ENCODE peak calls at places on chromosomes 12 and 14, in nine cellular contexts. E is fibroblast of pulmonary artery; A is iPS DF 6.9; X is stimulated activated CD4-positive, alpha-beta T cell treated with anti-CD3 and anti-CD28 coated beads, TNF-alpha, amount 100 ng/mL, for 4 hours; I is non-pigmented ciliary epithelial cell; Z is CD4-positive, CD25-positive, alpha-beta regulatory T cell; Q is COR-L47; B is astrocyte of the spinal cord; R is dermis microvascular lymphatic vessel endothelial cell. J is an unnamed sample.

GRCh38 chr12:49511410-49511809 is 27.4 kb upstream of the KCNH3 start:
- DNase-seq in E (no peak), A (no peak), X (no peak), I (no peak), Z (no peak), Q (no peak), B (no peak), R (no peak), J (no peak)

GRCh38 chr12:114729731-114730130 is 45.8 kb upstream of the TBX3 start:
- DNase-seq in E (peak), A (no peak), X (no peak), I (peak), Z (no peak), Q (no peak), B (peak), R (no peak), J (peak)

GRCh38 chr14:76550534-76550933 is 174.6 kb downstream of the ESRRB start:
- DNase-seq in E (no peak), A (no peak), X (no peak), I (no peak), Z (no peak), Q (no peak), B (no peak), R (no peak), J (no peak)

GRCh38 chr14:65444230-65444629 is 31.7 kb downstream of the FUT8 start:
- DNase-seq in E (no peak), A (no peak), X (no peak), I (no peak), Z (no peak), Q (no peak), B (no peak), R (peak), J (no peak)

GRCh38 chr12:124513297-124513867 is 54.0 kb downstream of the NCOR2 start:
- DNase-seq in E (no peak), A (no peak), X (no peak), I (no peak), Z (no peak), Q (no peak), B (no peak), R (no peak), J (no peak)

GRCh38 chr12:121958521-121959240 is 40.3 kb downstream of the CFAP251 start:
- DNase-seq in E (peak), A (no peak), X (no peak), I (no peak), Z (no peak), Q (peak), B (peak), R (peak), J (no peak)

GRCh38 chr12:27779416-27779815 is 617 bp upstream of the KLHL42 start:
- DNase-seq in E (peak), A (no peak), X (no peak), I (no peak), Z (no peak), Q (no peak), B (peak), R (peak), J (no peak)

GRCh38 chr12:118447181-118447580 is 70.8 kb downstream of the SUDS3 start:
- DNase-seq in E (no peak), A (no peak), X (no peak), I (no peak), Z (no peak), Q (no peak), B (no peak), R (no peak), J (no peak)

GRCh38 chr12:53098354-53098981 is 1.0 kb downstream of the IGFBP6 start:
- DNase-seq in E (peak), A (no peak), X (no peak), I (peak), Z (no peak), Q (no peak), B (peak), R (peak), J (no peak)

GRCh38 chr12:50589650-50590435 is 85.1 kb downstream of the DIP2B start:
- DNase-seq in E (peak), A (no peak), X (no peak), I (peak), Z (no peak), Q (no peak), B (peak), R (peak), J (peak)

GRCh38 chr14:63565448-63565847 is 22.3 kb upstream of the PPP2R5E start:
- DNase-seq in E (no peak), A (no peak), X (no peak), I (no peak), Z (no peak), Q (no peak), B (no peak), R (no peak), J (no peak)

GRCh38 chr12:94140556-94140955 is 7.8 kb upstream of the PLXNC1 start:
- DNase-seq in E (peak), A (no peak), X (peak), I (no peak), Z (no peak), Q (no peak), B (no peak), R (peak), J (no peak)

GRCh38 chr14:97523936-97524335 is 726.8 kb downstream of the VRK1 start:
- DNase-seq in E (no peak), A (no peak), X (no peak), I (no peak), Z (no peak), Q (no peak), B (no peak), R (no peak), J (no peak)

GRCh38 chr14:91115986-91116385 is 2.1 kb downstream of the DGLUCY start:
- DNase-seq in E (peak), A (no peak), X (no peak), I (no peak), Z (no peak), Q (no peak), B (no peak), R (no peak), J (no peak)

GRCh38 chr12:41585784-41586183 is 397.7 kb downstream of the PDZRN4 start:
- DNase-seq in E (no peak), A (no peak), X (no peak), I (no peak), Z (no peak), Q (no peak), B (no peak), R (no peak), J (no peak)

J was measured in BJ.